ENCODE peak calls at places on chromosome 11, in eight cellular contexts. One of them, this sample, is unnamed.

GRCh38 chr11:27701262-27702105 is 1.2 kb upstream of the BDNF start:
- DNase-seq in stimulated activated CD4-positive, alpha-beta T cell treated with anti-CD3 and anti-CD28 coated beads, Interleukin-15, amount 100 ng/mL, for 1 hour: no peak
- DNase-seq in type B pancreatic cell: no peak
- DNase-seq in putamen: no peak
- DNase-seq in RWPE1: peak; percentile 29
- DNase-seq in AG09309: peak; percentile 71
- DNase-seq in T-helper 9 cell: no peak
- DNase-seq in stimulated activated CD8-positive, alpha-beta memory T cell treated with anti-CD3 and anti-CD28 coated beads, Interleukin-15, amount 100 ng/mL, for 4 hours: no peak
- DNase-seq in this sample: no peak

GRCh38 chr11:8282621-8283509 is 19.2 kb upstream of the LMO1 start:
- DNase-seq in stimulated activated CD4-positive, alpha-beta T cell treated with anti-CD3 and anti-CD28 coated beads, Interleukin-15, amount 100 ng/mL, for 1 hour: no peak
- DNase-seq in type B pancreatic cell: peak; percentile 54
- DNase-seq in putamen: peak; percentile 26
- DNase-seq in RWPE1: no peak
- DNase-seq in AG09309: no peak
- DNase-seq in T-helper 9 cell: no peak
- DNase-seq in stimulated activated CD8-positive, alpha-beta memory T cell treated with anti-CD3 and anti-CD28 coated beads, Interleukin-15, amount 100 ng/mL, for 4 hours: no peak
- DNase-seq in this sample: no peak

GRCh38 chr11:28529540-28530410 is 421.6 kb downstream of the METTL15 start:
- DNase-seq in stimulated activated CD4-positive, alpha-beta T cell treated with anti-CD3 and anti-CD28 coated beads, Interleukin-15, amount 100 ng/mL, for 1 hour: no peak
- DNase-seq in type B pancreatic cell: no peak
- DNase-seq in putamen: no peak
- DNase-seq in RWPE1: peak; percentile 20
- DNase-seq in AG09309: peak; percentile 47
- DNase-seq in T-helper 9 cell: no peak
- DNase-seq in stimulated activated CD8-positive, alpha-beta memory T cell treated with anti-CD3 and anti-CD28 coated beads, Interleukin-15, amount 100 ng/mL, for 4 hours: no peak
- DNase-seq in this sample: peak; percentile 67

GRCh38 chr11:70783356-70783755 is 385.0 kb downstream of the CTTN start:
- DNase-seq in stimulated activated CD4-positive, alpha-beta T cell treated with anti-CD3 and anti-CD28 coated beads, Interleukin-15, amount 100 ng/mL, for 1 hour: no peak
- DNase-seq in type B pancreatic cell: no peak
- DNase-seq in putamen: no peak
- DNase-seq in RWPE1: no peak
- DNase-seq in AG09309: no peak
- DNase-seq in T-helper 9 cell: no peak
- DNase-seq in stimulated activated CD8-positive, alpha-beta memory T cell treated with anti-CD3 and anti-CD28 coated beads, Interleukin-15, amount 100 ng/mL, for 4 hours: no peak
- DNase-seq in this sample: no peak

GRCh38 chr11:8964324-8965320 is at the start of gene TMEM9B:
- DNase-seq in stimulated activated CD4-positive, alpha-beta T cell treated with anti-CD3 and anti-CD28 coated beads, Interleukin-15, amount 100 ng/mL, for 1 hour: peak; percentile 63
- DNase-seq in type B pancreatic cell: peak; percentile 88
- DNase-seq in putamen: peak; percentile 90
- DNase-seq in RWPE1: peak; percentile 88
- DNase-seq in AG09309: peak; percentile 35
- DNase-seq in T-helper 9 cell: peak; percentile 54
- DNase-seq in stimulated activated CD8-positive, alpha-beta memory T cell treated with anti-CD3 and anti-CD28 coated beads, Interleukin-15, amount 100 ng/mL, for 4 hours: peak; percentile 65
- DNase-seq in this sample: peak; percentile 54

GRCh38 chr11:18697581-18697980 is 998 bp upstream of the TMEM86A start:
- DNase-seq in stimulated activated CD4-positive, alpha-beta T cell treated with anti-CD3 and anti-CD28 coated beads, Interleukin-15, amount 100 ng/mL, for 1 hour: no peak
- DNase-seq in type B pancreatic cell: no peak
- DNase-seq in putamen: no peak
- DNase-seq in RWPE1: no peak
- DNase-seq in AG09309: no peak
- DNase-seq in T-helper 9 cell: no peak
- DNase-seq in stimulated activated CD8-positive, alpha-beta memory T cell treated with anti-CD3 and anti-CD28 coated beads, Interleukin-15, amount 100 ng/mL, for 4 hours: no peak
- DNase-seq in this sample: no peak

GRCh38 chr11:1146311-1146864 is 11.4 kb upstream of the MUC5AC start:
- DNase-seq in stimulated activated CD4-positive, alpha-beta T cell treated with anti-CD3 and anti-CD28 coated beads, Interleukin-15, amount 100 ng/mL, for 1 hour: no peak
- DNase-seq in type B pancreatic cell: peak; percentile 62
- DNase-seq in putamen: no peak
- DNase-seq in RWPE1: no peak
- DNase-seq in AG09309: no peak
- DNase-seq in T-helper 9 cell: no peak
- DNase-seq in stimulated activated CD8-positive, alpha-beta memory T cell treated with anti-CD3 and anti-CD28 coated beads, Interleukin-15, amount 100 ng/mL, for 4 hours: no peak
- DNase-seq in this sample: no peak

GRCh38 chr11:81658722-81659121 is 1074.9 kb downstream of the FAM181B start:
- DNase-seq in stimulated activated CD4-positive, alpha-beta T cell treated with anti-CD3 and anti-CD28 coated beads, Interleukin-15, amount 100 ng/mL, for 1 hour: no peak
- DNase-seq in type B pancreatic cell: no peak
- DNase-seq in putamen: no peak
- DNase-seq in RWPE1: peak; percentile 1
- DNase-seq in AG09309: no peak
- DNase-seq in T-helper 9 cell: no peak
- DNase-seq in stimulated activated CD8-positive, alpha-beta memory T cell treated with anti-CD3 and anti-CD28 coated beads, Interleukin-15, amount 100 ng/mL, for 4 hours: no peak
- DNase-seq in this sample: no peak

GRCh38 chr11:11409916-11410315 is 56.9 kb upstream of the CSNK2A3 start:
- DNase-seq in stimulated activated CD4-positive, alpha-beta T cell treated with anti-CD3 and anti-CD28 coated beads, Interleukin-15, amount 100 ng/mL, for 1 hour: no peak
- DNase-seq in type B pancreatic cell: no peak
- DNase-seq in putamen: no peak
- DNase-seq in RWPE1: no peak
- DNase-seq in AG09309: no peak
- DNase-seq in T-helper 9 cell: no peak
- DNase-seq in stimulated activated CD8-positive, alpha-beta memory T cell treated with anti-CD3 and anti-CD28 coated beads, Interleukin-15, amount 100 ng/mL, for 4 hours: no peak
- DNase-seq in this sample: no peak

GRCh38 chr11:2575611-2576051 is 124.2 kb downstream of the KCNQ1OT1 start:
- DNase-seq in stimulated activated CD4-positive, alpha-beta T cell treated with anti-CD3 and anti-CD28 coated beads, Interleukin-15, amount 100 ng/mL, for 1 hour: no peak
- DNase-seq in type B pancreatic cell: peak; percentile 60
- DNase-seq in putamen: no peak
- DNase-seq in RWPE1: no peak
- DNase-seq in AG09309: no peak
- DNase-seq in T-helper 9 cell: no peak
- DNase-seq in stimulated activated CD8-positive, alpha-beta memory T cell treated with anti-CD3 and anti-CD28 coated beads, Interleukin-15, amount 100 ng/mL, for 4 hours: no peak
- DNase-seq in this sample: no peak

GRCh38 chr11:127567237-127567932 is 566.8 kb upstream of the KIRREL3 start:
- DNase-seq in stimulated activated CD4-positive, alpha-beta T cell treated with anti-CD3 and anti-CD28 coated beads, Interleukin-15, amount 100 ng/mL, for 1 hour: no peak
- DNase-seq in type B pancreatic cell: no peak
- DNase-seq in putamen: no peak
- DNase-seq in RWPE1: no peak
- DNase-seq in AG09309: no peak
- DNase-seq in T-helper 9 cell: no peak
- DNase-seq in stimulated activated CD8-positive, alpha-beta memory T cell treated with anti-CD3 and anti-CD28 coated beads, Interleukin-15, amount 100 ng/mL, for 4 hours: no peak
- DNase-seq in this sample: no peak

GRCh38 chr11:84261707-84262106 is 975.5 kb upstream of the CCDC90B start:
- DNase-seq in stimulated activated CD4-positive, alpha-beta T cell treated with anti-CD3 and anti-CD28 coated beads, Interleukin-15, amount 100 ng/mL, for 1 hour: no peak
- DNase-seq in type B pancreatic cell: no peak
- DNase-seq in putamen: no peak
- DNase-seq in RWPE1: no peak
- DNase-seq in AG09309: no peak
- DNase-seq in T-helper 9 cell: no peak
- DNase-seq in stimulated activated CD8-positive, alpha-beta memory T cell treated with anti-CD3 and anti-CD28 coated beads, Interleukin-15, amount 100 ng/mL, for 4 hours: no peak
- DNase-seq in this sample: no peak

GRCh38 chr11:82722236-82722635 is 11.4 kb downstream of the FAM181B start:
- DNase-seq in stimulated activated CD4-positive, alpha-beta T cell treated with anti-CD3 and anti-CD28 coated beads, Interleukin-15, amount 100 ng/mL, for 1 hour: no peak
- DNase-seq in type B pancreatic cell: no peak
- DNase-seq in putamen: no peak
- DNase-seq in RWPE1: no peak
- DNase-seq in AG09309: peak; percentile 21
- DNase-seq in T-helper 9 cell: no peak
- DNase-seq in stimulated activated CD8-positive, alpha-beta memory T cell treated with anti-CD3 and anti-CD28 coated beads, Interleukin-15, amount 100 ng/mL, for 4 hours: no peak
- DNase-seq in this sample: peak; percentile 92

GRCh38 chr11:124716596-124716995 is 23.1 kb upstream of the NRGN start:
- DNase-seq in stimulated activated CD4-positive, alpha-beta T cell treated with anti-CD3 and anti-CD28 coated beads, Interleukin-15, amount 100 ng/mL, for 1 hour: no peak
- DNase-seq in type B pancreatic cell: no peak
- DNase-seq in putamen: no peak
- DNase-seq in RWPE1: no peak
- DNase-seq in AG09309: no peak
- DNase-seq in T-helper 9 cell: no peak
- DNase-seq in stimulated activated CD8-positive, alpha-beta memory T cell treated with anti-CD3 and anti-CD28 coated beads, Interleukin-15, amount 100 ng/mL, for 4 hours: no peak
- DNase-seq in this sample: no peak

GRCh38 chr11:82539669-82540068 is 194.0 kb downstream of the FAM181B start:
- DNase-seq in stimulated activated CD4-positive, alpha-beta T cell treated with anti-CD3 and anti-CD28 coated beads, Interleukin-15, amount 100 ng/mL, for 1 hour: no peak
- DNase-seq in type B pancreatic cell: no peak
- DNase-seq in putamen: no peak
- DNase-seq in RWPE1: no peak
- DNase-seq in AG09309: no peak
- DNase-seq in T-helper 9 cell: no peak
- DNase-seq in stimulated activated CD8-positive, alpha-beta memory T cell treated with anti-CD3 and anti-CD28 coated beads, Interleukin-15, amount 100 ng/mL, for 4 hours: no peak
- DNase-seq in this sample: no peak

GRCh38 chr11:3905080-3905953 is 49.9 kb downstream of the STIM1 start:
- DNase-seq in stimulated activated CD4-positive, alpha-beta T cell treated with anti-CD3 and anti-CD28 coated beads, Interleukin-15, amount 100 ng/mL, for 1 hour: peak; percentile 30
- DNase-seq in type B pancreatic cell: no peak
- DNase-seq in putamen: peak; percentile 50
- DNase-seq in RWPE1: peak; percentile 74
- DNase-seq in AG09309: peak; percentile 96
- DNase-seq in T-helper 9 cell: peak; percentile 38
- DNase-seq in stimulated activated CD8-positive, alpha-beta memory T cell treated with anti-CD3 and anti-CD28 coated beads, Interleukin-15, amount 100 ng/mL, for 4 hours: peak; percentile 29
- DNase-seq in this sample: no peak

GRCh38 chr11:110409174-110409573 is 20.6 kb upstream of the FDX1 start:
- DNase-seq in stimulated activated CD4-positive, alpha-beta T cell treated with anti-CD3 and anti-CD28 coated beads, Interleukin-15, amount 100 ng/mL, for 1 hour: no peak
- DNase-seq in type B pancreatic cell: no peak
- DNase-seq in putamen: no peak
- DNase-seq in RWPE1: no peak
- DNase-seq in AG09309: no peak
- DNase-seq in T-helper 9 cell: no peak
- DNase-seq in stimulated activated CD8-positive, alpha-beta memory T cell treated with anti-CD3 and anti-CD28 coated beads, Interleukin-15, amount 100 ng/mL, for 4 hours: no peak
- DNase-seq in this sample: no peak

GRCh38 chr11:115459563-115459962 is 44.7 kb downstream of the CADM1 start:
- DNase-seq in stimulated activated CD4-positive, alpha-beta T cell treated with anti-CD3 and anti-CD28 coated beads, Interleukin-15, amount 100 ng/mL, for 1 hour: no peak
- DNase-seq in type B pancreatic cell: no peak
- DNase-seq in putamen: no peak
- DNase-seq in RWPE1: no peak
- DNase-seq in AG09309: peak; percentile 10
- DNase-seq in T-helper 9 cell: no peak
- DNase-seq in stimulated activated CD8-positive, alpha-beta memory T cell treated with anti-CD3 and anti-CD28 coated beads, Interleukin-15, amount 100 ng/mL, for 4 hours: no peak
- DNase-seq in this sample: no peak

GRCh38 chr11:65121447-65121864 is 478 bp downstream of the FAU start:
- DNase-seq in stimulated activated CD4-positive, alpha-beta T cell treated with anti-CD3 and anti-CD28 coated beads, Interleukin-15, amount 100 ng/mL, for 1 hour: no peak
- DNase-seq in type B pancreatic cell: no peak
- DNase-seq in putamen: no peak
- DNase-seq in RWPE1: no peak
- DNase-seq in AG09309: no peak
- DNase-seq in T-helper 9 cell: no peak
- DNase-seq in stimulated activated CD8-positive, alpha-beta memory T cell treated with anti-CD3 and anti-CD28 coated beads, Interleukin-15, amount 100 ng/mL, for 4 hours: no peak
- DNase-seq in this sample: no peak

GRCh38 chr11:12806113-12806512 is 131.9 kb downstream of the TEAD1 start:
- DNase-seq in stimulated activated CD4-positive, alpha-beta T cell treated with anti-CD3 and anti-CD28 coated beads, Interleukin-15, amount 100 ng/mL, for 1 hour: no peak
- DNase-seq in type B pancreatic cell: no peak
- DNase-seq in putamen: no peak
- DNase-seq in RWPE1: no peak
- DNase-seq in AG09309: no peak
- DNase-seq in T-helper 9 cell: no peak
- DNase-seq in stimulated activated CD8-positive, alpha-beta memory T cell treated with anti-CD3 and anti-CD28 coated beads, Interleukin-15, amount 100 ng/mL, for 4 hours: no peak
- DNase-seq in this sample: no peak

GRCh38 chr11:33897761-33898403 is 6.0 kb upstream of the LMO2 start:
- DNase-seq in stimulated activated CD4-positive, alpha-beta T cell treated with anti-CD3 and anti-CD28 coated beads, Interleukin-15, amount 100 ng/mL, for 1 hour: no peak
- DNase-seq in type B pancreatic cell: no peak
- DNase-seq in putamen: no peak
- DNase-seq in RWPE1: no peak
- DNase-seq in AG09309: no peak
- DNase-seq in T-helper 9 cell: no peak
- DNase-seq in stimulated activated CD8-positive, alpha-beta memory T cell treated with anti-CD3 and anti-CD28 coated beads, Interleukin-15, amount 100 ng/mL, for 4 hours: no peak
- DNase-seq in this sample: no peak

GRCh38 chr11:120057595-120058581 is 80.0 kb downstream of the TRIM29 start:
- DNase-seq in stimulated activated CD4-positive, alpha-beta T cell treated with anti-CD3 and anti-CD28 coated beads, Interleukin-15, amount 100 ng/mL, for 1 hour: no peak
- DNase-seq in type B pancreatic cell: peak; percentile 57
- DNase-seq in putamen: no peak
- DNase-seq in RWPE1: peak; percentile 47
- DNase-seq in AG09309: no peak
- DNase-seq in T-helper 9 cell: no peak
- DNase-seq in stimulated activated CD8-positive, alpha-beta memory T cell treated with anti-CD3 and anti-CD28 coated beads, Interleukin-15, amount 100 ng/mL, for 4 hours: no peak
- DNase-seq in this sample: no peak

GRCh38 chr11:111977141-111978027 is 40.2 kb downstream of the DIXDC1 start:
- DNase-seq in stimulated activated CD4-positive, alpha-beta T cell treated with anti-CD3 and anti-CD28 coated beads, Interleukin-15, amount 100 ng/mL, for 1 hour: peak; percentile 5
- DNase-seq in type B pancreatic cell: peak; percentile 80
- DNase-seq in putamen: peak; percentile 66
- DNase-seq in RWPE1: peak; percentile 41
- DNase-seq in AG09309: no peak
- DNase-seq in T-helper 9 cell: peak; percentile 4
- DNase-seq in stimulated activated CD8-positive, alpha-beta memory T cell treated with anti-CD3 and anti-CD28 coated beads, Interleukin-15, amount 100 ng/mL, for 4 hours: no peak
- DNase-seq in this sample: no peak

GRCh38 chr11:112656772-112657428 is 304.3 kb upstream of the NCAM1 start:
- DNase-seq in stimulated activated CD4-positive, alpha-beta T cell treated with anti-CD3 and anti-CD28 coated beads, Interleukin-15, amount 100 ng/mL, for 1 hour: no peak
- DNase-seq in type B pancreatic cell: no peak
- DNase-seq in putamen: no peak
- DNase-seq in RWPE1: peak; percentile 54
- DNase-seq in AG09309: peak; percentile 79
- DNase-seq in T-helper 9 cell: no peak
- DNase-seq in stimulated activated CD8-positive, alpha-beta memory T cell treated with anti-CD3 and anti-CD28 coated beads, Interleukin-15, amount 100 ng/mL, for 4 hours: no peak
- DNase-seq in this sample: peak; percentile 83

GRCh38 chr11:81207421-81208054 is 1526.1 kb downstream of the FAM181B start:
- DNase-seq in stimulated activated CD4-positive, alpha-beta T cell treated with anti-CD3 and anti-CD28 coated beads, Interleukin-15, amount 100 ng/mL, for 1 hour: no peak
- DNase-seq in type B pancreatic cell: no peak
- DNase-seq in putamen: no peak
- DNase-seq in RWPE1: no peak
- DNase-seq in AG09309: no peak
- DNase-seq in T-helper 9 cell: no peak
- DNase-seq in stimulated activated CD8-positive, alpha-beta memory T cell treated with anti-CD3 and anti-CD28 coated beads, Interleukin-15, amount 100 ng/mL, for 4 hours: no peak
- DNase-seq in this sample: no peak

GRCh38 chr11:8811571-8811970 is 99.4 kb upstream of the AKIP1 start:
- DNase-seq in stimulated activated CD4-positive, alpha-beta T cell treated with anti-CD3 and anti-CD28 coated beads, Interleukin-15, amount 100 ng/mL, for 1 hour: no peak
- DNase-seq in type B pancreatic cell: no peak
- DNase-seq in putamen: no peak
- DNase-seq in RWPE1: peak; percentile 40
- DNase-seq in AG09309: peak; percentile 53
- DNase-seq in T-helper 9 cell: no peak
- DNase-seq in stimulated activated CD8-positive, alpha-beta memory T cell treated with anti-CD3 and anti-CD28 coated beads, Interleukin-15, amount 100 ng/mL, for 4 hours: no peak
- DNase-seq in this sample: no peak

GRCh38 chr11:8652140-8652539 is 30.3 kb downstream of the TRIM66 start:
- DNase-seq in stimulated activated CD4-positive, alpha-beta T cell treated with anti-CD3 and anti-CD28 coated beads, Interleukin-15, amount 100 ng/mL, for 1 hour: no peak
- DNase-seq in type B pancreatic cell: no peak
- DNase-seq in putamen: no peak
- DNase-seq in RWPE1: peak; percentile 51
- DNase-seq in AG09309: peak; percentile 90
- DNase-seq in T-helper 9 cell: no peak
- DNase-seq in stimulated activated CD8-positive, alpha-beta memory T cell treated with anti-CD3 and anti-CD28 coated beads, Interleukin-15, amount 100 ng/mL, for 4 hours: no peak
- DNase-seq in this sample: peak; percentile 76

GRCh38 chr11:91085985-91086384 is 863.1 kb upstream of the CHORDC1 start:
- DNase-seq in stimulated activated CD4-positive, alpha-beta T cell treated with anti-CD3 and anti-CD28 coated beads, Interleukin-15, amount 100 ng/mL, for 1 hour: no peak
- DNase-seq in type B pancreatic cell: no peak
- DNase-seq in putamen: no peak
- DNase-seq in RWPE1: no peak
- DNase-seq in AG09309: no peak
- DNase-seq in T-helper 9 cell: no peak
- DNase-seq in stimulated activated CD8-positive, alpha-beta memory T cell treated with anti-CD3 and anti-CD28 coated beads, Interleukin-15, amount 100 ng/mL, for 4 hours: no peak
- DNase-seq in this sample: no peak

GRCh38 chr11:46447544-46447943 is 56.0 kb upstream of the CHRM4 start:
- DNase-seq in stimulated activated CD4-positive, alpha-beta T cell treated with anti-CD3 and anti-CD28 coated beads, Interleukin-15, amount 100 ng/mL, for 1 hour: no peak
- DNase-seq in type B pancreatic cell: no peak
- DNase-seq in putamen: no peak
- DNase-seq in RWPE1: no peak
- DNase-seq in AG09309: no peak
- DNase-seq in T-helper 9 cell: no peak
- DNase-seq in stimulated activated CD8-positive, alpha-beta memory T cell treated with anti-CD3 and anti-CD28 coated beads, Interleukin-15, amount 100 ng/mL, for 4 hours: no peak
- DNase-seq in this sample: no peak

GRCh38 chr11:446886-447285 is 3.2 kb upstream of the PTDSS2 start:
- DNase-seq in stimulated activated CD4-positive, alpha-beta T cell treated with anti-CD3 and anti-CD28 coated beads, Interleukin-15, amount 100 ng/mL, for 1 hour: no peak
- DNase-seq in type B pancreatic cell: no peak
- DNase-seq in putamen: no peak
- DNase-seq in RWPE1: peak; percentile 54
- DNase-seq in AG09309: no peak
- DNase-seq in T-helper 9 cell: no peak
- DNase-seq in stimulated activated CD8-positive, alpha-beta memory T cell treated with anti-CD3 and anti-CD28 coated beads, Interleukin-15, amount 100 ng/mL, for 4 hours: no peak
- DNase-seq in this sample: no peak

GRCh38 chr11:73480677-73481076 is 104.5 kb downstream of the RELT start:
- DNase-seq in stimulated activated CD4-positive, alpha-beta T cell treated with anti-CD3 and anti-CD28 coated beads, Interleukin-15, amount 100 ng/mL, for 1 hour: no peak
- DNase-seq in type B pancreatic cell: no peak
- DNase-seq in putamen: no peak
- DNase-seq in RWPE1: no peak
- DNase-seq in AG09309: peak; percentile 28
- DNase-seq in T-helper 9 cell: no peak
- DNase-seq in stimulated activated CD8-positive, alpha-beta memory T cell treated with anti-CD3 and anti-CD28 coated beads, Interleukin-15, amount 100 ng/mL, for 4 hours: no peak
- DNase-seq in this sample: no peak

GRCh38 chr11:133265536-133265935 is 266.8 kb downstream of the OPCML start:
- DNase-seq in stimulated activated CD4-positive, alpha-beta T cell treated with anti-CD3 and anti-CD28 coated beads, Interleukin-15, amount 100 ng/mL, for 1 hour: no peak
- DNase-seq in type B pancreatic cell: no peak
- DNase-seq in putamen: no peak
- DNase-seq in RWPE1: no peak
- DNase-seq in AG09309: no peak
- DNase-seq in T-helper 9 cell: no peak
- DNase-seq in stimulated activated CD8-positive, alpha-beta memory T cell treated with anti-CD3 and anti-CD28 coated beads, Interleukin-15, amount 100 ng/mL, for 4 hours: no peak
- DNase-seq in this sample: no peak

GRCh38 chr11:83760942-83761341 is 474.8 kb upstream of the CCDC90B start:
- DNase-seq in stimulated activated CD4-positive, alpha-beta T cell treated with anti-CD3 and anti-CD28 coated beads, Interleukin-15, amount 100 ng/mL, for 1 hour: no peak
- DNase-seq in type B pancreatic cell: no peak
- DNase-seq in putamen: no peak
- DNase-seq in RWPE1: no peak
- DNase-seq in AG09309: no peak
- DNase-seq in T-helper 9 cell: no peak
- DNase-seq in stimulated activated CD8-positive, alpha-beta memory T cell treated with anti-CD3 and anti-CD28 coated beads, Interleukin-15, amount 100 ng/mL, for 4 hours: no peak
- DNase-seq in this sample: no peak

GRCh38 chr11:67498544-67498972 is 6.6 kb downstream of the PITPNM1 start:
- DNase-seq in stimulated activated CD4-positive, alpha-beta T cell treated with anti-CD3 and anti-CD28 coated beads, Interleukin-15, amount 100 ng/mL, for 1 hour: no peak
- DNase-seq in type B pancreatic cell: no peak
- DNase-seq in putamen: no peak
- DNase-seq in RWPE1: no peak
- DNase-seq in AG09309: no peak
- DNase-seq in T-helper 9 cell: no peak
- DNase-seq in stimulated activated CD8-positive, alpha-beta memory T cell treated with anti-CD3 and anti-CD28 coated beads, Interleukin-15, amount 100 ng/mL, for 4 hours: no peak
- DNase-seq in this sample: no peak